ENCODE peak calls at places on chromosomes 13 and 19, in four cellular contexts. B, X, G and L are unnamed samples.

GRCh38 chr13:20492641-20493040 is 33.0 kb downstream of the CRYL1 start:
- DNase-seq in B (no peak), X (no peak), G (no peak), L (peak)

GRCh38 chr19:14073925-14074838 is 1.6 kb downstream of the MISP3 start:
- DNase-seq in B (no peak), X (no peak), G (no peak), L (no peak)

GRCh38 chr13:23202383-23202782 is 21.6 kb downstream of the SGCG start:
- DNase-seq in B (no peak), X (no peak), G (no peak), L (no peak)

GRCh38 chr13:98848736-98849135 is 96.3 kb upstream of the SLC15A1 start:
- DNase-seq in B (no peak), X (no peak), G (no peak), L (no peak)

GRCh38 chr13:21849323-21849722 is 178.4 kb downstream of the FGF9 start:
- DNase-seq in X (no peak), G (no peak), B (no peak), L (no peak)

GRCh38 chr13:76848596-76848995 is 37.6 kb downstream of the KCTD12 start:
- DNase-seq in G (no peak), B (no peak), X (no peak), L (no peak)

GRCh38 chr13:42146359-42146758 is 97.9 kb downstream of the DGKH start:
- DNase-seq in G (no peak), B (no peak), X (no peak), L (no peak)

GRCh38 chr13:53901593-53901992 is 873.0 kb downstream of the OLFM4 start:
- DNase-seq in B (no peak), X (no peak), G (no peak), L (no peak)

GRCh38 chr19:2494447-2495129 is 18.7 kb downstream of the GADD45B start:
- DNase-seq in B (peak), X (no peak), G (peak), L (peak)

GRCh38 chr13:21657538-21657937 is 13.3 kb upstream of the FGF9 start:
- DNase-seq in G (no peak), X (peak), B (no peak), L (no peak)

GRCh38 chr19:23799321-23799720 is 40.6 kb upstream of the ZNF681 start:
- DNase-seq in G (no peak), B (peak), X (no peak), L (no peak)

GRCh38 chr13:51977606-51978005 is 33.6 kb downstream of the ATP7B start:
- DNase-seq in G (no peak), X (no peak), B (no peak), L (no peak)

GRCh38 chr19:13104848-13105646 is 2.4 kb upstream of the LYL1 start:
- DNase-seq in X (no peak), G (no peak), B (peak), L (no peak)

GRCh38 chr13:50713849-50714248 is 129.6 kb downstream of the DLEU7 start:
- DNase-seq in B (no peak), G (no peak), X (no peak), L (peak)

GRCh38 chr13:75769141-75769905 is 133.2 kb downstream of the LMO7 start:
- DNase-seq in X (no peak), G (no peak), B (no peak), L (no peak)

GRCh38 chr19:18895038-18895827 is 725 bp downstream of the CERS1 start:
- DNase-seq in X (no peak), B (no peak), G (no peak), L (peak)

GRCh38 chr19:7373862-7374261 is 25.1 kb downstream of the ARHGEF18 start:
- DNase-seq in G (no peak), B (no peak), X (no peak), L (no peak)

GRCh38 chr13:31045621-31046081 is 113.2 kb downstream of the TEX26 start:
- DNase-seq in B (peak), X (peak), G (peak), L (no peak)

GRCh38 chr13:35824395-35824794 is 306.8 kb downstream of the DCLK1 start:
- DNase-seq in X (no peak), G (no peak), B (no peak), L (no peak)

GRCh38 chr13:91318886-91319285 is 28.6 kb upstream of the MIR17HG start:
- DNase-seq in X (no peak), G (no peak), B (no peak), L (no peak)

GRCh38 chr13:36345438-36346221 is 564 bp downstream of the SPART start:
- DNase-seq in X (no peak), G (peak), B (peak), L (peak)

GRCh38 chr19:41323430-41324125 is 13.6 kb downstream of the CCDC97 start:
- DNase-seq in B (no peak), G (no peak), X (no peak), L (no peak)

GRCh38 chr19:12949363-12950284 is 4.0 kb downstream of the RAD23A start:
- DNase-seq in G (no peak), B (no peak), X (no peak), L (no peak)

GRCh38 chr19:42683917-42684513 is 56.3 kb downstream of the PSG3 start:
- DNase-seq in G (no peak), X (no peak), B (no peak), L (no peak)

GRCh38 chr19:804419-805160 is 7.3 kb downstream of the PTBP1 start:
- DNase-seq in X (no peak), B (no peak), G (no peak), L (no peak)